ENCODE peak calls at places on chromosomes 7 and 10, in six cellular contexts. One of them, this sample, is unnamed.

GRCh38 chr10:3192856-3193635 is 20.5 kb upstream of the PITRM1 start:
- DNase-seq in CD8-positive, alpha-beta T cell: peak; percentile 31
- DNase-seq in neural progenitor cell: peak; percentile 64
- DNase-seq in choroid plexus epithelial cell: peak; percentile 83
- DNase-seq in colonic mucosa: peak; percentile 74
- DNase-seq in GM13976: peak; percentile 77
- DNase-seq in this sample: peak; percentile 64

GRCh38 chr10:90642650-90643049 is 215.2 kb downstream of the HTR7 start:
- DNase-seq in CD8-positive, alpha-beta T cell: no peak
- DNase-seq in neural progenitor cell: no peak
- DNase-seq in choroid plexus epithelial cell: peak; percentile 21
- DNase-seq in colonic mucosa: no peak
- DNase-seq in GM13976: no peak
- DNase-seq in this sample: no peak

GRCh38 chr10:86596266-86596665 is 58.1 kb upstream of the OPN4 start:
- DNase-seq in CD8-positive, alpha-beta T cell: no peak
- DNase-seq in neural progenitor cell: no peak
- DNase-seq in choroid plexus epithelial cell: no peak
- DNase-seq in colonic mucosa: no peak
- DNase-seq in GM13976: no peak
- DNase-seq in this sample: peak; percentile 63

GRCh38 chr7:154832557-154833138 is 170.3 kb downstream of the PAXIP1 start:
- DNase-seq in CD8-positive, alpha-beta T cell: no peak
- DNase-seq in neural progenitor cell: peak; percentile 72
- DNase-seq in choroid plexus epithelial cell: no peak
- DNase-seq in colonic mucosa: peak; percentile 55
- DNase-seq in GM13976: peak; percentile 54
- DNase-seq in this sample: peak; percentile 9

GRCh38 chr7:157143788-157144187 is 5.1 kb downstream of the UBE3C start:
- DNase-seq in CD8-positive, alpha-beta T cell: no peak
- DNase-seq in neural progenitor cell: no peak
- DNase-seq in choroid plexus epithelial cell: no peak
- DNase-seq in colonic mucosa: no peak
- DNase-seq in GM13976: no peak
- DNase-seq in this sample: no peak

GRCh38 chr7:98418636-98419315 is 17.9 kb upstream of the BAIAP2L1 start:
- DNase-seq in CD8-positive, alpha-beta T cell: no peak
- DNase-seq in neural progenitor cell: no peak
- DNase-seq in choroid plexus epithelial cell: peak; percentile 92
- DNase-seq in colonic mucosa: peak; percentile 88
- DNase-seq in GM13976: no peak
- DNase-seq in this sample: peak; percentile 99

GRCh38 chr10:101485681-101486554 is 102.1 kb downstream of the POLL start:
- DNase-seq in CD8-positive, alpha-beta T cell: no peak
- DNase-seq in neural progenitor cell: peak; percentile 77
- DNase-seq in choroid plexus epithelial cell: peak; percentile 58
- DNase-seq in colonic mucosa: peak; percentile 20
- DNase-seq in GM13976: no peak
- DNase-seq in this sample: no peak

GRCh38 chr7:98120559-98120958 is 13.9 kb downstream of the LMTK2 start:
- DNase-seq in CD8-positive, alpha-beta T cell: no peak
- DNase-seq in neural progenitor cell: no peak
- DNase-seq in choroid plexus epithelial cell: no peak
- DNase-seq in colonic mucosa: no peak
- DNase-seq in GM13976: no peak
- DNase-seq in this sample: no peak

GRCh38 chr10:27759483-27760281 is 14.1 kb upstream of the MKX start:
- DNase-seq in CD8-positive, alpha-beta T cell: no peak
- DNase-seq in neural progenitor cell: peak; percentile 50
- DNase-seq in choroid plexus epithelial cell: no peak
- DNase-seq in colonic mucosa: no peak
- DNase-seq in GM13976: no peak
- DNase-seq in this sample: peak; percentile 9
- TF ChIP-seq CTCF in CD8-positive, alpha-beta T cell: no peak
- TF ChIP-seq CTCF in neural progenitor cell: no peak
- TF ChIP-seq CTCF in choroid plexus epithelial cell: no peak
- TF ChIP-seq CTCF in colonic mucosa: no peak
- TF ChIP-seq CTCF in GM13976: no peak
- TF ChIP-seq CTCF in this sample: peak; percentile 18

DNA sequence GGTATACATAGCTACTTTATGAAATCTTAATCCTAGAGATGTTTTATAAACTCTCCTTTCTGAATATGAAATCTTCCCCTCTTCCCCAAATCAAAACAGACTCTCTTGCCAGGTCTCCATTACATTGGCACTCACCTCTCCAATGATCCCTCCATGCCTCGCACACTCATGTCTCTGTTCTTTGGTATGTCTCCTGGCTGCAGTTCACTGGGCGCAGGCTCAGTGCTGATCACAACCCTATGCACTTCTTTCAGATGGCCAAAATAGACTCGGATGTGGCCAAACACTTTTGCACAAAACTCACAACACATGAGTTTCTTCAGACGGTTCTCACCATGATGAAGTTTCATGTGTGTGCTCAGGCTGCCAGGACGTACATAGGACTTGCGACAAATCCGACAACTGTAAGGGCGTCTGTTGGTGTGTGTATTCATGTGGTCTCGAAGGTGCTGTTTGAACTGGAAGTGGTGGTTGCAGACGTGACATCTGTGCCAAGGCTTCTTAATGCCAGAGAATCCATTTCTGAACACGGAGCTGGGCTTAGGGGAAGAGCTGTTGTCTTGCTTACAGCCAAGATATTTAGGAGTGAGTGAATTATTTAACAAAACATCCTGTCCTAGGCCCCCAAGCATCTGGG is 183.2 kb downstream of the ZNF438 start:
- DNase-seq in CD8-positive, alpha-beta T cell: no peak
- DNase-seq in neural progenitor cell: no peak
- DNase-seq in choroid plexus epithelial cell: no peak
- DNase-seq in colonic mucosa: no peak
- DNase-seq in GM13976: no peak
- DNase-seq in this sample: no peak
- TF ChIP-seq CTCF in CD8-positive, alpha-beta T cell: no peak
- TF ChIP-seq CTCF in neural progenitor cell: no peak
- TF ChIP-seq CTCF in choroid plexus epithelial cell: no peak
- TF ChIP-seq CTCF in colonic mucosa: no peak
- TF ChIP-seq CTCF in GM13976: no peak
- TF ChIP-seq CTCF in this sample: no peak

GRCh38 chr7:102975854-102976253 is 63.1 kb downstream of the LRRC17 start:
- DNase-seq in CD8-positive, alpha-beta T cell: no peak
- DNase-seq in neural progenitor cell: no peak
- DNase-seq in choroid plexus epithelial cell: no peak
- DNase-seq in colonic mucosa: no peak
- DNase-seq in GM13976: no peak
- DNase-seq in this sample: no peak

GRCh38 chr7:102973096-102973802 is 60.4 kb downstream of the LRRC17 start:
- DNase-seq in CD8-positive, alpha-beta T cell: no peak
- DNase-seq in neural progenitor cell: no peak
- DNase-seq in choroid plexus epithelial cell: peak; percentile 40
- DNase-seq in colonic mucosa: no peak
- DNase-seq in GM13976: no peak
- DNase-seq in this sample: no peak

GRCh38 chr7:102978280-102978679 is 65.5 kb downstream of the LRRC17 start:
- DNase-seq in CD8-positive, alpha-beta T cell: no peak
- DNase-seq in neural progenitor cell: no peak
- DNase-seq in choroid plexus epithelial cell: peak; percentile 85
- DNase-seq in colonic mucosa: no peak
- DNase-seq in GM13976: no peak
- DNase-seq in this sample: peak; percentile 97

GRCh38 chr7:102976493-102976892 is 63.7 kb downstream of the LRRC17 start:
- DNase-seq in CD8-positive, alpha-beta T cell: no peak
- DNase-seq in neural progenitor cell: no peak
- DNase-seq in choroid plexus epithelial cell: no peak
- DNase-seq in colonic mucosa: no peak
- DNase-seq in GM13976: no peak
- DNase-seq in this sample: no peak

DNA sequence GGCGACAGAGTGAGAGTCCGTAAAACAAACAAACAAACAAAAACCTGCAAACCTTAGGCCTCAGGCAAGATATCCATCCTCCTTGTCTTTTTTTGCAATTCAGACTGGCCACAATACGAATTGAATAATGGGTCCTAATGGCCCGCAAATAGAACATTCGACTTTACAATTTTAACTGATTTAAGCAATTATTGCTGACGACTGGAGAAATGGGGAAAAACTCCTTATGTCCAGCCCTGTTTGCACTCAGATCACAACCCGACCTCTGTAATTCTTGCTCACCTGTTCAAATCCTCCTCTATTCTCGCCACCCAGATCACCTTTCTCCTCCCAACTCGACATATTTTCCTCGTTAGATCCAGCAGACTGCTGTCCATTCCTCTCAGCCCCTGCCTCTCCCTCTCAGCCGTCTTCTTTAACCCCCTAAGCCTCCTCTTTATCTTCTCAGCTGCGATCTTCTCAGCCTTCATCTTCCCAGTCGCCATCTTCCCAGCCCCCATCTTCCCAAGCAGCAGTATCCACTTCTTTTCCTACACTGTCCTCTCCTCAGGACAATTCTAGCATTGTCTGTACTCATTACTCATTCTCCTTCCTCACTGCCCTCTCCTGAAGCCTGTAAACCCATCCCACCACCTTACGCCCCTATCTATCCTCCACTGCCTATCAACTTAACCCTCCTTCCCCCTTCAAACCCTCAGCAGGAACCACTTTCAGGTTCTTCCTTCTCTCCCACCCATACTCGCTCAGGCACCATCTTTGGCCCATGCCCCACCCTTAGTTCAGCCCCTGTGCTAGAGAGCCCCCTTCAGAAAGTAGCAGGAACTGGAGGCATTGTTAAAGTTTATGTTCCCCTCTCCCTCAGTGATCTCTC is 61.8 kb downstream of the LRRC17 start:
- DNase-seq in CD8-positive, alpha-beta T cell: no peak
- DNase-seq in neural progenitor cell: no peak
- DNase-seq in choroid plexus epithelial cell: no peak
- DNase-seq in colonic mucosa: no peak
- DNase-seq in GM13976: peak; percentile 17
- DNase-seq in this sample: no peak
- TF ChIP-seq CTCF in CD8-positive, alpha-beta T cell: no peak
- TF ChIP-seq CTCF in neural progenitor cell: peak; percentile 14
- TF ChIP-seq CTCF in choroid plexus epithelial cell: peak; percentile 39
- TF ChIP-seq CTCF in colonic mucosa: no peak
- TF ChIP-seq CTCF in GM13976: no peak
- TF ChIP-seq CTCF in this sample: no peak

DNA sequence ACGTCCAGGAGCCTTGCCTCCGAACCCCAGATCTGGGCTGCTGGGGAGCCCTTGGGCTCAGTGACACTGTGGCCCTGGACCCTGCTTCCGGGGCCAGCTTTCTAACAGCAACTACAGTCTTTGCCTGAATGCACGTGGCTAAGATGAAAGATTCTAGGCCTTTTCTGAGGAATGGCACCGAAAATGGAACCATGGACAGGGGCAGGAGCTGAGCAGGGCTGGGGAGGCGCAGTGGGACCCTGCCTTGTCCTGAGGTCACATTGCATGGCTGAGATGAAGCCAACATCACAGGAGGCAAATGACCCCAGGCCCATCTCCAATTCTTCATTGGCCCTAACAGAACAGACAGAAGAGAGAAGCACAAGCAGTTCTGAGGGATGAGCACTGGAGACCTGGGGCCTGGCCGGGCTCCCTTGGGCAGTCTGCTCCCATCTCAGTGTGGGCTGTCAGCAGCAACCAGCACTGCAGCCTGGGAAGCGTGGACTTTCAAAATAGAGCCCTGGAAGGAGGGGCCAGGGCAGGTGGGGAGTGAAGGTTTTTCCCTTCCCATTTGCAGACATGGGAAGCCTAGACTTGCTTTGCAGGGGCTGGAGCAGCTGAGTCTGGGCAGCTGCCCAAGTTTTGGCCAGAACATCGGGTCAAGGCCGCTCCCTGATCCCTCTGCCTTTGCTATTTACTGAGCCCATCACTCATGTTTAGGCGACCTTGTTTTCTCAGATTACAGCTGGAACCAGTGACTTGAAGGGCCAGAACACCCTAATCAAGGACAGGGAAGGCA is 114.4 kb upstream of the TCERG1L start:
- DNase-seq in CD8-positive, alpha-beta T cell: no peak
- DNase-seq in neural progenitor cell: no peak
- DNase-seq in choroid plexus epithelial cell: no peak
- DNase-seq in colonic mucosa: no peak
- DNase-seq in GM13976: no peak
- DNase-seq in this sample: no peak
- TF ChIP-seq CTCF in CD8-positive, alpha-beta T cell: no peak
- TF ChIP-seq CTCF in neural progenitor cell: no peak
- TF ChIP-seq CTCF in choroid plexus epithelial cell: no peak
- TF ChIP-seq CTCF in colonic mucosa: no peak
- TF ChIP-seq CTCF in GM13976: no peak
- TF ChIP-seq CTCF in this sample: no peak

DNA sequence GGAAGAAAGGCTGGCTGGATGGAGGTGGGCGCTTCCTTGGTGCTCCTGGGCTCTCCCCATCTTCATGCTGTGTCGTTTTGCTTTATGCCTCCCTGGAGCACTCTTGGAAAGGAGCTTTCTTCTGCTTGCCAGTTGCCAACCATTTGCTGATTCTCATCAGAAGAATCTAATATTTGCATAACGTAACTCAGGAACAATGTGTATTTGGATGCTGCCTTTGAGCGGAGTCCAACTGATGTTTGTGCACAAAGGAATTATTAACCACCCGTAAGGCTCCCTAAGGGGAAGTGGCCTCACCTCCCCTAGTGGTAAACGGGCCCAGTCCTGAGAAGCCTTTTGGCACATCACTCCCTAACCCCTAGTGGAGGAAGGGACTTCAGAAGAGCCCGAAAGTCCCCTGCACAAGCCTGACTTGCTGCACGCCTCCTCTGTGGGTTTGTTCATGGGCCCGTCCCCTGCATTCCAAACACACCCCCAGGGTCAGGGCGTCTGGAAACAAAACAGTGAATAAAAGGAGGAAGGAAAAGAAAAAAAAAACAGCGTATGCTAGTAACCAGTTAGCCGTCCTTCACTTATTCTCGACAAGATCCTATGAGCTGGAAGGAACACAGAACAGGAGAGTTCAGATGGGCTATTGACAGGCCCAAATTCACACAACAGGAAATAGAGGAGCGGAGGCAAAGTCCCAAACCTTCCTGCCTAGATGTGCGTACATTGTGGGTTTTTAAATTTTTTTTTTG is 602.2 kb downstream of the LRMDA start:
- DNase-seq in CD8-positive, alpha-beta T cell: no peak
- DNase-seq in neural progenitor cell: peak; percentile 38
- DNase-seq in choroid plexus epithelial cell: peak; percentile 56
- DNase-seq in colonic mucosa: no peak
- DNase-seq in GM13976: no peak
- DNase-seq in this sample: no peak
- TF ChIP-seq CTCF in CD8-positive, alpha-beta T cell: no peak
- TF ChIP-seq CTCF in neural progenitor cell: peak; percentile 34
- TF ChIP-seq CTCF in choroid plexus epithelial cell: peak; percentile 31
- TF ChIP-seq CTCF in colonic mucosa: no peak
- TF ChIP-seq CTCF in GM13976: no peak
- TF ChIP-seq CTCF in this sample: no peak

DNA sequence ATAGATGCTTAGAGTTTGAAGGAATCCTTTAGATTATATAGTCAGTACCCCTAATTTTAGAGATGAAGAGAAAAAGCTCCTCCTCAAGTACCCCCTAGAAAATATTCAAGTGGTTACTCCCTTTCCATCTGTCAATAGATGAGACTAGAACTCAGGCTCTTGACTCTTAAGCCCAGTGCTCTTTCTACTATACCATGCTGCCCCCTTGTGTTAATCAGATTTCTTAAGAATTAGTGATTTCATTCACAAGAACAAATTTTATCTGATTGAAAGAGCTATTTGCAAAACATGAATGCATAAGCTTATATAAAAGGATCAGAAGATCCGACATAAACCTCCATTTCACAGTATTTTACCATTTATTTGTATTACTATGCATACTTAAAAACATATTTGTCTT is 179.3 kb downstream of the TFEC start:
- DNase-seq in CD8-positive, alpha-beta T cell: no peak
- DNase-seq in neural progenitor cell: peak; percentile 62
- DNase-seq in choroid plexus epithelial cell: peak; percentile 82
- DNase-seq in colonic mucosa: no peak
- DNase-seq in GM13976: no peak
- DNase-seq in this sample: peak; percentile 50
- TF ChIP-seq CTCF in CD8-positive, alpha-beta T cell: no peak
- TF ChIP-seq CTCF in neural progenitor cell: peak; percentile 70
- TF ChIP-seq CTCF in choroid plexus epithelial cell: peak; percentile 56
- TF ChIP-seq CTCF in colonic mucosa: peak; percentile 19
- TF ChIP-seq CTCF in GM13976: peak; percentile 20
- TF ChIP-seq CTCF in this sample: peak; percentile 35